ENCODE peak calls at places on chromosomes 5 and 9, in four cellular contexts. E is neural progenitor cell, F is RWPE1, G is thyroid gland. I is an unnamed sample.

GRCh38 chr5:912356-913091 is 19.8 kb downstream of the TRIP13 start:
- DNase-seq in E (peak), F (peak), G (no peak), I (peak)

GRCh38 chr5:167855818-167856217 is 435.6 kb upstream of the WWC1 start:
- DNase-seq in E (no peak), F (no peak), G (no peak), I (no peak)

GRCh38 chr9:2495221-2496005 is 126.2 kb upstream of the VLDLR start:
- DNase-seq in E (no peak), F (no peak), G (peak), I (no peak)

GRCh38 chr5:27377626-27378025 is 339.2 kb upstream of the CDH9 start:
- DNase-seq in E (no peak), F (no peak), G (no peak), I (no peak)

GRCh38 chr5:64347308-64347707 is 158.5 kb upstream of the RGS7BP start:
- DNase-seq in E (peak), F (peak), G (no peak), I (no peak)

GRCh38 chr5:89418821-89419085 is 535.8 kb upstream of the MEF2C start:
- DNase-seq in E (no peak), F (no peak), G (no peak), I (no peak)

GRCh38 chr9:36470891-36471290 is 70.8 kb upstream of the RNF38 start:
- DNase-seq in E (no peak), F (peak), G (peak), I (no peak)

GRCh38 chr9:113896713-113897112 is 20.6 kb downstream of the ZNF618 start:
- DNase-seq in E (no peak), F (no peak), G (no peak), I (no peak)

GRCh38 chr9:93898502-93899426 is 56.4 kb downstream of the BARX1 start:
- DNase-seq in E (no peak), F (no peak), G (no peak), I (no peak)

GRCh38 chr5:129387944-129388343 is 72.2 kb upstream of the ADAMTS19 start:
- DNase-seq in E (no peak), F (no peak), G (no peak), I (no peak)

GRCh38 chr9:131758972-131759647 is 19.2 kb upstream of the RAPGEF1 start:
- DNase-seq in E (no peak), F (peak), G (no peak), I (peak)

GRCh38 chr5:22242532-22242931 is 610.6 kb downstream of the CDH12 start:
- DNase-seq in E (peak), F (peak), G (no peak), I (no peak)

GRCh38 chr5:36657563-36657995 is 51.2 kb downstream of the SLC1A3 start:
- DNase-seq in E (no peak), F (peak), G (peak), I (peak)

GRCh38 chr9:93287189-93287552 is 103.2 kb downstream of the WNK2 start:
- DNase-seq in E (no peak), F (no peak), G (no peak), I (no peak)

GRCh38 chr5:83844320-83845068 is 123.8 kb upstream of the HAPLN1 start:
- DNase-seq in E (no peak), F (peak), G (no peak), I (no peak)

GRCh38 chr5:108146222-108146621 is 235.7 kb downstream of the FBXL17 start:
- DNase-seq in E (no peak), F (no peak), G (no peak), I (no peak)

GRCh38 chr5:154373729-154374179 is 72.0 kb upstream of the SAP30L start:
- DNase-seq in E (no peak), F (no peak), G (no peak), I (no peak)

GRCh38 chr9:130539473-130540223 is 39.7 kb upstream of the FUBP3 start:
- DNase-seq in E (no peak), F (peak), G (no peak), I (peak)

GRCh38 chr5:40781843-40782409 is 16.2 kb downstream of the PRKAA1 start:
- DNase-seq in E (no peak), F (no peak), G (peak), I (no peak)

GRCh38 chr5:135394095-135394494 is 4.9 kb downstream of the MACROH2A1 start:
- DNase-seq in E (no peak), F (no peak), G (no peak), I (no peak)

GRCh38 chr9:126228111-126228778 is 98.4 kb upstream of the MVB12B start:
- DNase-seq in E (no peak), F (no peak), G (no peak), I (no peak)

GRCh38 chr5:118857700-118858099 is 130.6 kb downstream of the DTWD2 start:
- DNase-seq in E (no peak), F (no peak), G (no peak), I (peak)

GRCh38 chr5:111223086-111223789 is 946 bp upstream of the CAMK4 start:
- DNase-seq in E (no peak), F (peak), G (no peak), I (peak)

GRCh38 chr9:121639619-121640018 is 11.8 kb upstream of the DAB2IP start:
- DNase-seq in E (no peak), F (no peak), G (no peak), I (no peak)

GRCh38 chr5:138754699-138755057 is 1.5 kb downstream of the CTNNA1 start:
- DNase-seq in E (no peak), F (no peak), G (no peak), I (no peak)

GRCh38 chr9:111949919-111950318 is 53.3 kb downstream of the UGCG start:
- DNase-seq in E (no peak), F (no peak), G (no peak), I (no peak)

GRCh38 chr5:175468892-175469291 is 9.5 kb upstream of the SFXN1 start:
- DNase-seq in E (no peak), F (no peak), G (no peak), I (no peak)

GRCh38 chr9:107723015-107723414 is 233.4 kb upstream of the KLF4 start:
- DNase-seq in E (no peak), F (no peak), G (no peak), I (no peak)

GRCh38 chr5:96338624-96339023 is 94.4 kb downstream of the PCSK1 start:
- DNase-seq in E (no peak), F (no peak), G (no peak), I (no peak)

GRCh38 chr5:1405539-1406530 is 39.4 kb downstream of the SLC6A3 start:
- DNase-seq in E (no peak), F (no peak), G (no peak), I (no peak)

GRCh38 chr5:80318212-80318611 is 1.6 kb upstream of the SPZ1 start:
- DNase-seq in E (no peak), F (no peak), G (no peak), I (no peak)

GRCh38 chr9:135101486-135101885 is 14.0 kb downstream of the OLFM1 start:
- DNase-seq in E (no peak), F (no peak), G (no peak), I (no peak)
- H3K27ac ChIP-seq in E (no peak), F (no peak), G (no peak), I (no peak)

GRCh38 chr9:129336130-129336528 is 158.1 kb upstream of the IER5L start:
- DNase-seq in E (no peak), F (no peak), G (no peak), I (peak)
- H3K27ac ChIP-seq in E (no peak), F (peak), G (peak), I (peak)

DNA sequence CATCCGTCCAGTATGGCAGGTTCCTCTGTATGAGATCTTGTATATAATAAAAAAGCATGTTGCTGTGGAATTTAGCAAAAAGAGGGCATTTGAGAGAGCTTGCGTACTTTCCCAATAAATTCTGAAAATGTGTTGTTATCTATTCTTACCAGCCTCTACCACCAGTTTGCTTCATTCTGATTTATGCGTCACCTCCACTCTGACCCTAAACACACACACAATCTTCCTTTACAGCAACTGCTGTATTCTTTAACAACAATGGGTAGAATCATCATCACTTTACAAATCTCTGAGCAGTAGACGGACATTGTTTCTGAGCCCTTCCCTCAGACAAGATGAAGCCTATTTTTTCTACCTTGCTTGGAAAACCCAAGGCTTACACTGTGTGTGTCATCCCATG is 83.1 kb upstream of the RASA1 start:
- DNase-seq in E (no peak), F (no peak), G (no peak), I (no peak)
- H3K27ac ChIP-seq in E (no peak), F (no peak), G (no peak), I (no peak)

DNA sequence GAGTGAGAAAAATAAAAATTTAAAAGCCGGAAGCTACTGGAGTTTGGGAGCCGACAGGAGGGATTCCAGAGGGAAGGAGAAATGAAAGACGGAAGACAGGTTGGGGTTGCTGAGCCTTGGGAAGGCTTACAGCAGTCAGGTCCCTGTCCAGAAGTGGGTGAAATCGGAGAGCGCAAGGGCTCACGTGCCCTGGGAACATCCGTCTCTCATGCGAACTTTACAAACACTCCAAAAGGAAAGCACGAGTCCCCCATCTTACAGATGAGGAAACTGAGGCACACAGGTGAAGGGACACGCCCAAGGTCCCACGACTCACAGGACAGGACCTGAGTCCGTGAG is 351 bp upstream of the OLFML2A start:
- DNase-seq in E (no peak), F (no peak), G (no peak), I (no peak)
- H3K27ac ChIP-seq in E (no peak), F (peak), G (peak), I (no peak)

GRCh38 chr5:51466214-51466613 is 83.0 kb downstream of the ISL1 start:
- DNase-seq in E (no peak), F (no peak), G (no peak), I (no peak)

GRCh38 chr5:51471642-51472041 is 88.4 kb downstream of the ISL1 start:
- DNase-seq in E (no peak), F (no peak), G (no peak), I (no peak)

GRCh38 chr5:51465165-51465564 is 81.9 kb downstream of the ISL1 start:
- DNase-seq in E (peak), F (no peak), G (peak), I (no peak)

GRCh38 chr5:51472472-51472871 is 89.2 kb downstream of the ISL1 start:
- DNase-seq in E (no peak), F (no peak), G (no peak), I (no peak)

DNA sequence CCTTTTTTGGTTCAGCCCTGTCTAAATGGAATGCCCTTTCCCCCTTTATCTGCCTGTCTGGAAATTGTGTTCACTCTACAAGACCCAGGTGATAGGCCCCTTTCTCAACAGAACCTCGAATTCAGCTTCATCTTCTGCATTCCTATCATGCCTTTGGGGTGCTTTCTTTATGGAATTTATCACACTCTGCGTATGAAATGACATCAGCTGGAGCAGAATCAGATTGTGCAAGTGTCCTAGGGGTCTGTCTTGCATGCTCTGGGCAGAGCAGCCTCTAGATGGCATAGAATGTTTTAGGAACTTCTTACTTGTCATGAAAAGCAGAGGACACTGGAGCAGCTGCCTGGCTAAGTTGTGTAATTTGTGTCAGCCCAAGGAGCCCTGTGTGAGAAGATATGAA is 84.9 kb downstream of the ISL1 start:
- DNase-seq in E (peak), F (no peak), G (no peak), I (no peak)
- H3K27ac ChIP-seq in E (no peak), F (no peak), G (no peak), I (no peak)

DNA sequence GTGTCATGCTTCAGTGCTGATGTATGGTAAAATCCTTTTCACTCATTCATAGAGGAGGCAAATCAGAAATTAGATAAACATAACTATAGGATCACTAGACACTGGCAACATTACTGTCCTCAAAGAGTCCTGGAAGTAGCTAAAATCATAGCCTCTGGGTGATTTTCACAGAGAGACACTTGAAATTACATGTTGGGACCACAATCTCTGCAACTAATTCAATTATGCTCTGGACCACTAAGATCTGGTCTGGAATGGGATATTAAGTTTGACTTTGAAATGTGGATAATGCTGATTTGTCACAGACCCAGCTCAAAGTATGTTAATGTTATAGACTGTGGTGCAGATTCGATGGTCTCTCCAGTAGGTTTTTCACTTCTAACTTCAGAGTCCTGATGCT is 214.6 kb upstream of the CCNH start:
- DNase-seq in E (no peak), F (no peak), G (no peak), I (no peak)
- H3K27ac ChIP-seq in E (no peak), F (no peak), G (no peak), I (no peak)

DNA sequence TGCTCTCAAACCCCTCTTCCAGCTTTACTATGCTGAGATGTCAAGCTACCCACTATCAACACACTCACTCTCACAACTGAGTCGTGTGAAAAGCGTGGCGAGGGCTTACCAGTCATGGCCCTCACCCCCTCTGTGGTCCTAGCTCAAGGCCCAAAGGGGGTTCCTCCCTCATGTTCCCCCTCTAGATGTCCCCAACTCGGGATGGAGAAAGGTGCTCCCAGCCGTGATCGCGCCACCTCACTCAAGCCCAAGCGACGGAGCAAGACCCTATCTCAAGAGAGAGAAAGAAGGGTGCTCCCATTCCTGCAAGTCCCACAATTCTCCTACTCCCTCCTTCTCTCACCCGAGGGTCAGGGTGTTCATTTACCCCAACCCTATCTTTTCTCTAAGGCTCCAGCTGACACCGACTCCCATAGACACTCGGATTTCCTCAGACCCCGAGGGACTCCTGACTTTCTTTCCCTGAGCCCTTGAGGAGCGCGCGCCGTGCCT is 547 bp downstream of the SLC38A9 start:
- DNase-seq in E (no peak), F (peak), G (no peak), I (no peak)
- H3K27ac ChIP-seq in E (no peak), F (peak), G (peak), I (peak)

DNA sequence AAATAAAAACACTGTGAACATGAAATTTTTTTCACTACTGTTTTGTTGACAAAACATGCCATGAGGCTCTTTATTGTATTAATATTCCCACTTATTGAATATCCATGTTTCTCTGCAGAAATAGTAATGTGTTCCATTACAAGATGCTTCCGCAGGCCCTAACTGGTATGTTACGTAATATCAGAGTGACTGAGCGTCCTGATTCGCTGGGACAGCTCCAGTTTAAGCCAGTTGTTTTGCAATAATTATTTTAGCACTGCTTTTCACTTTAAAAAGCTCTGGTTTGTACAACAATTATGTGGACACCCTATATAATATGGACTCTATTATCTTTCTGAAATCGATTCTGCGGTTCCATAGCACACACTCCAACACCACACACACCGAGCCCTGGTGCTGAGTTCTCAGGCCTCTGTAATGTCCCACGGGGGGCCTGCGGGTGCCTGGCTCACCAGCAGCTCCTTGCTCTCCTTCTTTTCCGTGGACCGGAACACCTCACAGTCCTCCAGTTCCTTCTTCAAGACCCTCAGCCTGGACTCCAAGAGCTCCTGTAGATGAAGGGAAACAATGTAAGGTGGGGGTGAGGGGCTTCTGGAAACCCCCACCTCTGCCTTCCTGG is 1.8 kb downstream of the TRIM7 start:
- DNase-seq in E (no peak), F (peak), G (no peak), I (no peak)
- H3K27ac ChIP-seq in E (no peak), F (peak), G (peak), I (peak)

GRCh38 chr5:38802125-38802524 is 43.7 kb upstream of the OSMR start:
- DNase-seq in E (no peak), F (no peak), G (no peak), I (no peak)
- H3K27ac ChIP-seq in E (no peak), F (no peak), G (no peak), I (no peak)